ENCODE peak calls at places on chromosome 16, in eight cellular contexts. X is AG10803; H is B cell; F is activated naive CD4-positive, alpha-beta T cell treated with anti-CD3 and anti-CD28 coated beads, Interleukin-2, amount 50 U/mL, for 72 hours; J is NCI-H1436; S is NCI-H1930; B is NCI-H1092; E is cardiac fibroblast. V is an unnamed sample.

GRCh38 chr16:77336637-77337036 is 98.2 kb downstream of the ADAMTS18 start:
- DNase-seq in F (no peak), B (no peak), X (no peak), H (no peak), E (peak), J (no peak), S (no peak), V (no peak)

GRCh38 chr16:49356728-49357488 is 16.7 kb upstream of the C16orf78 start:
- DNase-seq in B (no peak), X (no peak), J (no peak), H (no peak), S (no peak), F (no peak), E (no peak), V (peak)

GRCh38 chr16:14042706-14043105 is 28.4 kb upstream of the MRTFB start:
- DNase-seq in X (no peak), S (no peak), J (no peak), B (no peak), F (no peak), H (no peak), E (no peak), V (no peak)

GRCh38 chr16:4115209-4115940 is 867 bp downstream of the ADCY9 start:
- DNase-seq in B (peak), S (peak), H (peak), E (peak), J (peak), F (peak), X (peak), V (peak)

GRCh38 chr16:70663524-70664324 is 17.4 kb downstream of the IL34 start:
- DNase-seq in X (no peak), B (no peak), E (no peak), S (no peak), F (no peak), H (peak), J (no peak), V (no peak)

GRCh38 chr16:30032083-30032819 is 1.2 kb upstream of the TLCD3B start:
- DNase-seq in X (peak), B (peak), J (peak), S (peak), F (no peak), E (peak), H (peak), V (peak)

GRCh38 chr16:67931712-67932461 is at the start of gene CTRL:
- DNase-seq in S (no peak), B (no peak), F (no peak), X (no peak), E (no peak), J (no peak), H (no peak), V (no peak)

GRCh38 chr16:85370881-85371651 is 242.1 kb upstream of the GSE1 start:
- DNase-seq in X (peak), F (no peak), B (no peak), J (no peak), H (no peak), E (no peak), S (no peak), V (no peak)

GRCh38 chr16:56588781-56589140 is 567 bp upstream of the MT3 start:
- DNase-seq in E (no peak), B (no peak), H (no peak), X (no peak), F (no peak), J (no peak), S (no peak), V (peak)

GRCh38 chr16:53787423-53787822 is 83.5 kb downstream of the FTO start:
- DNase-seq in F (no peak), J (no peak), E (peak), H (no peak), S (no peak), X (no peak), B (no peak), V (no peak)

GRCh38 chr16:13568803-13569202 is 351.2 kb upstream of the ERCC4 start:
- DNase-seq in F (no peak), E (no peak), S (no peak), X (no peak), B (no peak), J (no peak), H (no peak), V (no peak)

GRCh38 chr16:56513972-56514371 is 5.9 kb downstream of the BBS2 start:
- DNase-seq in J (peak), X (peak), H (peak), B (no peak), E (peak), F (no peak), S (no peak), V (peak)

GRCh38 chr16:81632392-81633146 is 146.5 kb upstream of the PLCG2 start:
- DNase-seq in E (peak), B (no peak), J (no peak), S (no peak), F (peak), H (no peak), X (peak), V (no peak)

GRCh38 chr16:19598805-19599204 is 43.3 kb downstream of the VPS35L start:
- DNase-seq in E (no peak), B (no peak), J (no peak), X (no peak), S (no peak), H (no peak), F (no peak), V (no peak)

GRCh38 chr16:47938272-47938671 is 217.5 kb downstream of the ABCC12 start:
- DNase-seq in J (no peak), S (no peak), F (no peak), H (no peak), E (no peak), X (no peak), B (no peak), V (no peak)

GRCh38 chr16:46862555-46863447 is 21.4 kb upstream of the GPT2 start:
- DNase-seq in H (no peak), B (no peak), S (no peak), X (no peak), E (peak), J (no peak), F (no peak), V (peak)

GRCh38 chr16:15482068-15482747 is 47.8 kb downstream of the BMERB1 start:
- DNase-seq in H (no peak), B (no peak), X (peak), J (no peak), F (peak), E (peak), S (no peak), V (peak)

GRCh38 chr16:81446318-81447275 is 2.0 kb downstream of the CMIP start:
- DNase-seq in B (no peak), F (no peak), E (peak), H (peak), X (peak), J (no peak), S (no peak), V (peak)

GRCh38 chr16:85204242-85205010 is 92.2 kb upstream of the CIBAR2 start:
- DNase-seq in H (no peak), X (peak), F (no peak), J (no peak), S (no peak), E (peak), B (no peak), V (no peak)

GRCh38 chr16:23058576-23058975 is 90.7 kb downstream of the USP31 start:
- DNase-seq in X (no peak), J (no peak), S (no peak), E (no peak), B (no peak), F (no peak), H (no peak), V (no peak)

GRCh38 chr16:83808573-83809014 is 816 bp downstream of the HSBP1 start:
- DNase-seq in H (no peak), S (no peak), F (no peak), B (no peak), J (no peak), E (peak), X (no peak), V (no peak)

GRCh38 chr16:85659805-85660511 is 28.8 kb downstream of the GINS2 start:
- DNase-seq in X (peak), E (peak), S (no peak), J (peak), H (peak), B (peak), F (no peak), V (peak)

GRCh38 chr16:66842765-66843164 is 1.4 kb upstream of the CA7 start:
- DNase-seq in S (no peak), F (no peak), X (no peak), H (no peak), E (no peak), B (no peak), J (no peak), V (no peak)

GRCh38 chr16:27665881-27666280 is 115.9 kb downstream of the KATNIP start:
- DNase-seq in B (no peak), F (no peak), E (no peak), X (peak), J (no peak), S (no peak), H (no peak), V (no peak)

GRCh38 chr16:85187002-85187401 is 74.7 kb upstream of the CIBAR2 start:
- DNase-seq in B (no peak), H (no peak), J (no peak), X (peak), S (no peak), F (no peak), E (peak), V (no peak)

GRCh38 chr16:73864868-73865267 is 431.7 kb upstream of the PSMD7 start:
- DNase-seq in B (no peak), H (no peak), S (no peak), X (no peak), F (no peak), E (no peak), J (no peak), V (no peak)

GRCh38 chr16:23521037-23521743 is 10.9 kb upstream of the GGA2 start:
- DNase-seq in E (no peak), S (no peak), B (no peak), H (no peak), X (no peak), F (no peak), J (no peak), V (no peak)

GRCh38 chr16:1206326-1206725 is 18.7 kb downstream of the TPSG1 start:
- DNase-seq in S (no peak), X (no peak), H (no peak), E (no peak), F (no peak), B (no peak), J (no peak), V (no peak)

GRCh38 chr16:27470567-27471431 is 68.8 kb downstream of the IL21R start:
- DNase-seq in X (peak), E (peak), B (no peak), S (no peak), H (no peak), F (no peak), J (no peak), V (no peak)